ENCODE peak calls at places on chromosomes 5 and 9, in five cellular contexts. C is A549, K is HCT116, Y is IMR-90, B is spleen. W is an unnamed sample.
A peak's percentile ranks its signal among the peaks of the same experiment; 100 is the strongest.

GRCh38 chr9:107483666-107484065 is 5.9 kb downstream of the KLF4 start:
- DNase-seq in B (no peak), C (no peak), Y (no peak), K (no peak), W (peak; percentile 6)

GRCh38 chr9:79111653-79112052 is 460.1 kb upstream of the TLE4 start:
- DNase-seq in C (no peak), B (no peak), Y (no peak), K (no peak), W (no peak)

GRCh38 chr9:124045076-124045829 is 33.7 kb downstream of the LHX2 start:
- DNase-seq in K (no peak), Y (peak; percentile 22), B (peak; percentile 74), C (no peak), W (no peak)

GRCh38 chr5:148739524-148739923 is 85.2 kb upstream of the HTR4 start:
- DNase-seq in B (no peak), C (no peak), K (no peak), Y (peak; percentile 47), W (no peak)

GRCh38 chr9:92482336-92482735 is at the start of gene ASPN:
- DNase-seq in K (no peak), B (no peak), C (no peak), Y (peak; percentile 71), W (no peak)

GRCh38 chr9:22148876-22149637 is 140.0 kb upstream of the CDKN2B start:
- DNase-seq in C (no peak), Y (peak; percentile 70), B (no peak), K (no peak), W (no peak)

GRCh38 chr9:21121595-21122251 is 19.9 kb downstream of the IFNW1 start:
- DNase-seq in C (no peak), Y (no peak), B (no peak), K (no peak), W (no peak)

GRCh38 chr9:36332006-36332405 is 68.1 kb downstream of the RNF38 start:
- DNase-seq in B (no peak), K (no peak), C (no peak), Y (peak; percentile 10), W (no peak)

GRCh38 chr9:112629890-112630485 is 87.9 kb downstream of the INIP start:
- DNase-seq in K (no peak), C (no peak), Y (no peak), B (no peak), W (no peak)

GRCh38 chr5:176574297-176574591 is 25.1 kb downstream of the CDHR2 start:
- DNase-seq in Y (no peak), C (no peak), K (no peak), B (no peak), W (no peak)

GRCh38 chr9:134781895-134782294 is 98.7 kb upstream of the FCN2 start:
- DNase-seq in Y (no peak), C (no peak), K (no peak), B (no peak), W (no peak)

GRCh38 chr5:112586596-112587062 is 151.1 kb upstream of the APC start:
- DNase-seq in K (no peak), Y (no peak), C (no peak), B (no peak), W (no peak)

GRCh38 chr5:59684388-59685003 is 209.0 kb downstream of the PDE4D start:
- DNase-seq in Y (no peak), C (no peak), K (no peak), B (no peak), W (no peak)

GRCh38 chr5:126139086-126139485 is 284.1 kb upstream of the GRAMD2B start:
- DNase-seq in B (no peak), Y (no peak), C (no peak), K (no peak), W (no peak)

GRCh38 chr5:9596256-9596655 is 33.9 kb downstream of the TAS2R1 start:
- DNase-seq in B (no peak), C (no peak), K (no peak), Y (no peak), W (no peak)

GRCh38 chr5:96652769-96653455 is 9.3 kb upstream of the CAST start:
- DNase-seq in B (no peak), Y (peak; percentile 30), K (no peak), C (no peak), W (no peak)

GRCh38 chr5:147450596-147450995 is 59.3 kb downstream of the DPYSL3 start:
- DNase-seq in Y (no peak), B (no peak), K (no peak), C (no peak), W (no peak)
- TF ChIP-seq CTCF in Y (no peak), B (no peak), K (no peak), C (no peak), W (no peak)

GRCh38 chr5:147455321-147455720 is 54.5 kb downstream of the DPYSL3 start:
- DNase-seq in Y (peak; percentile 28), K (no peak), B (no peak), C (no peak), W (peak; percentile 78)
- H3K4me3 ChIP-seq in Y (no peak overlapping the region), K (no peak overlapping the region), B (no peak overlapping the region), C (no peak overlapping the region), W (no peak overlapping the region)

GRCh38 chr5:57210633-57211032 is 36.8 kb downstream of the GPBP1 start:
- DNase-seq in K (no peak), Y (no peak), B (no peak), C (no peak), W (no peak)

GRCh38 chr5:57209316-57210040 is 35.6 kb downstream of the GPBP1 start:
- DNase-seq in K (peak; percentile 38), B (no peak), C (no peak), Y (peak; percentile 28), W (no peak)

GRCh38 chr5:57207681-57208080 is 33.8 kb downstream of the GPBP1 start:
- DNase-seq in C (no peak), K (no peak), Y (no peak), B (no peak), W (no peak)

GRCh38 chr5:57211039-57211438 is 37.2 kb downstream of the GPBP1 start:
- DNase-seq in B (no peak), K (no peak), Y (no peak), C (no peak), W (no peak)

GRCh38 chr5:57207007-57207653 is 33.3 kb downstream of the GPBP1 start:
- DNase-seq in Y (no peak), C (no peak), B (no peak), K (no peak), W (no peak)
- TF ChIP-seq POLR2A in Y (no peak), C (no peak), B (no peak), K (no peak), W (no peak)

GRCh38 chr9:132459661-132460060 is 49.6 kb downstream of the CFAP77 start:
- DNase-seq in B (no peak), C (no peak), K (no peak), Y (no peak), W (no peak)

GRCh38 chr9:132460240-132460639 is 50.2 kb downstream of the CFAP77 start:
- DNase-seq in K (no peak), Y (no peak), C (no peak), B (no peak), W (no peak)

GRCh38 chr9:132457508-132457907 is 47.5 kb downstream of the CFAP77 start:
- DNase-seq in Y (no peak), B (no peak), C (no peak), K (no peak), W (no peak)

GRCh38 chr9:132456241-132456640 is 46.2 kb downstream of the CFAP77 start:
- DNase-seq in Y (no peak), C (no peak), K (no peak), B (no peak), W (no peak)

DNA sequence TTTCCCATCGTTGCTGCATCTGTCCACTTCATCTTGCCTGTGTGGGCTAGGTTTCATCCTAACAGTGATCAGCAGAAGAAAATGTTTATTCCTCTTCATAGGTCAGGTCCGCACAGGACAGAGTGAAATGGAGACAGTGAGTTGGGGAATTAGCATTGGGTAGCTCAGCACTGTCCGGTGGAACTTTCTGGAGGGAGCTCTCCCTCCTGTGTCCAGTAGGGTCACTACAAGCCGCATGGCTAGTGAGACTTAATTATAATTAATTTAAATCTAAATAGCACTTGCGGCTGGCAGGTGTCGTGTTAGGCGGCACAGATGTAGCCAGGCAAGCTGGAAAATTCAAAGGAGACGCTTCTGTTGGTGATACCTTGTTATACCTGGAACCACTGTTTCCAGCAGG is 48.4 kb downstream of the CFAP77 start:
- DNase-seq in Y (no peak), C (no peak), B (no peak), K (no peak), W (no peak)
- TF ChIP-seq CTCF in Y (no peak), C (no peak), B (no peak), K (no peak), W (no peak)

GRCh38 chr5:1445895-1446601 is 808 bp upstream of the SLC6A3 start:
- DNase-seq in Y (no peak), C (no peak), K (no peak), B (no peak), W (no peak)
- H3K4me3 ChIP-seq in Y (no peak overlapping the region), C (peak overlapping the region; percentile 22), K (no peak overlapping the region), B (no peak overlapping the region), W (no peak overlapping the region)

DNA sequence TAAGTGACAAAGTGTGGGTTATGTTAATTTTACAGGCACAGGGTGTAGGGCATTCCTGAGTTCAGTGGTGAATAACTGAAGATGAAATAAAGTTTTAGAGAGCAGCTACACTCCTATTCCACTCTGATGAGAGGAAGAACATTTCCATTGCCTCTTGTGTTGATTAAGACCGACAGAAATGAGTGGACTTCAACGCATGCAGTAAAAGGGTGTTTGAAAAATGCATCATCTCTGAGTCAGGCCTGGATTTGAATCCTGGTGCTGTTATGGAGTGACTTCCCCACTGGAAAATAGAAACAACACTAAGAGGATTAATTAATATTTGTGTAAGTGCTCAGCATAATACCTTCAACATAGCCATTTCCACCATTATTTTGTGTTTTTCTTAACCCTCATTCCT is 86.3 kb downstream of the PRR16 start:
- DNase-seq in K (no peak), Y (peak; percentile 32), C (no peak), B (no peak), W (no peak)
- TF ChIP-seq POLR2A in K (no peak), Y (no peak), C (no peak), B (no peak), W (no peak)

GRCh38 chr9:89379508-89380115 is 61.3 kb downstream of the SECISBP2 start:
- DNase-seq in Y (no peak), K (no peak), B (peak; percentile 68), C (no peak), W (no peak)
- TF ChIP-seq CTCF in Y (no peak), K (no peak), B (no peak), C (no peak), W (no peak)